ENCODE peak calls at places on chromosome 1, in six cellular contexts. D is activated T-cell treated with anti-CD3 and anti-CD28 coated beads for 1 hour; B is activated T-helper 1 cell treated with anti-CD3 and anti-CD28 coated beads, Interleukin-12 subunit alpha, Interleukin-12 subunit beta, Interleukin-2, Interleukin-4 antibody, amounts not matched to agents 30 ng/mL and 10 ng/mL and 1 ng/mL, durations not matched to agents 14 hours and 24 hours and 36 hours; I is left lung; J is stimulated activated CD8-positive, alpha-beta memory T cell treated with anti-CD3 and anti-CD28 coated beads, Interleukin-15, amount 100 ng/mL, for 1 hour; P is T follicular helper cell. M is an unnamed sample.
A peak's percentile ranks its signal among the peaks of the same experiment; 100 is the strongest.

GRCh38 chr1:89907669-89908293 is 86.9 kb downstream of the LRRC8D start:
- DNase-seq in D (no peak), B (no peak), I (no peak), J (no peak), P (no peak), M (no peak)

GRCh38 chr1:24830680-24831272 is 85.5 kb downstream of the CLIC4 start:
- DNase-seq in D (no peak), B (no peak), I (no peak), J (no peak), P (no peak), M (no peak)

GRCh38 chr1:227604446-227604845 is 41.1 kb downstream of the ZNF678 start:
- DNase-seq in D (no peak), B (no peak), I (no peak), J (no peak), P (no peak), M (no peak)

GRCh38 chr1:1347663-1348419 is 1.4 kb downstream of the DVL1 start:
- DNase-seq in D (no peak), B (no peak), I (peak; percentile 70), J (no peak), P (no peak), M (no peak)

GRCh38 chr1:179550753-179551682 is 24.7 kb downstream of the NPHS2 start:
- DNase-seq in D (no peak), B (no peak), I (no peak), J (no peak), P (no peak), M (no peak)

GRCh38 chr1:234746798-234747196 is 136.8 kb upstream of the IRF2BP2 start:
- DNase-seq in D (no peak), B (no peak), I (no peak), J (no peak), P (no peak), M (no peak)

GRCh38 chr1:3249236-3249845 is 180.3 kb downstream of the PRDM16 start:
- DNase-seq in D (no peak), B (no peak), I (no peak), J (no peak), P (no peak), M (no peak)

GRCh38 chr1:109446236-109446635 is 20.0 kb upstream of the PSMA5 start:
- DNase-seq in D (no peak), B (no peak), I (no peak), J (no peak), P (no peak), M (no peak)

GRCh38 chr1:200323856-200324400 is 85.9 kb downstream of the ZNF281 start:
- DNase-seq in D (no peak), B (no peak), I (no peak), J (no peak), P (no peak), M (no peak)

GRCh38 chr1:203036537-203036936 is 10.2 kb downstream of the PPFIA4 start:
- DNase-seq in D (no peak), B (no peak), I (no peak), J (no peak), P (no peak), M (no peak)

GRCh38 chr1:72117621-72118020 is 164.7 kb downstream of the NEGR1 start:
- DNase-seq in D (no peak), B (no peak), I (no peak), J (no peak), P (no peak), M (no peak)

GRCh38 chr1:22633697-22634463 is 2.5 kb upstream of the C1QA start:
- DNase-seq in D (no peak), B (no peak), I (no peak), J (no peak), P (no peak), M (no peak)

GRCh38 chr1:54800899-54801759 is at the start of gene TTC22:
- DNase-seq in D (peak; percentile 61), B (peak; percentile 56), I (peak; percentile 72), J (peak; percentile 51), P (peak; percentile 50), M (peak; percentile 63)

GRCh38 chr1:245770191-245770590 is 615.4 kb downstream of the KIF26B start:
- DNase-seq in D (no peak), B (no peak), I (no peak), J (no peak), P (no peak), M (no peak)

GRCh38 chr1:65247419-65248359 is 61.7 kb upstream of the DNAJC6 start:
- DNase-seq in D (no peak), B (no peak), I (no peak), J (no peak), P (no peak), M (no peak)

GRCh38 chr1:61085191-61086086 is 3.1 kb downstream of the NFIA start:
- DNase-seq in D (no peak), B (no peak), I (no peak), J (no peak), P (no peak), M (no peak)

GRCh38 chr1:169497317-169497716 is 11.6 kb upstream of the SLC19A2 start:
- DNase-seq in D (no peak), B (no peak), I (no peak), J (no peak), P (no peak), M (no peak)

GRCh38 chr1:47997289-47998200 is at the start of gene TRABD2B:
- DNase-seq in D (peak; percentile 51), B (peak; percentile 49), I (peak; percentile 74), J (peak; percentile 20), P (peak; percentile 33), M (peak; percentile 43)

GRCh38 chr1:229225331-229225782 is 45.6 kb upstream of the RAB4A start:
- DNase-seq in D (no peak), B (no peak), I (no peak), J (no peak), P (no peak), M (no peak)

GRCh38 chr1:224042557-224043118 is 71.3 kb upstream of the FBXO28 start:
- DNase-seq in D (no peak), B (no peak), I (no peak), J (no peak), P (no peak), M (no peak)

GRCh38 chr1:198304431-198304830 is 147.6 kb downstream of the NEK7 start:
- DNase-seq in D (no peak), B (no peak), I (no peak), J (no peak), P (no peak), M (no peak)

GRCh38 chr1:1199961-1200875 is 6.2 kb downstream of the TNFRSF18 start:
- DNase-seq in D (no peak), B (no peak), I (no peak), J (no peak), P (no peak), M (no peak)

GRCh38 chr1:162561616-162562451 is at the start of gene UAP1:
- DNase-seq in D (no peak), B (no peak), I (no peak), J (peak; percentile 1), P (no peak), M (no peak)

GRCh38 chr1:226986496-226987178 is 46.5 kb downstream of the COQ8A start:
- DNase-seq in D (no peak), B (no peak), I (no peak), J (no peak), P (no peak), M (no peak)

GRCh38 chr1:10806966-10807365 is 10.5 kb upstream of the CASZ1 start:
- DNase-seq in D (no peak), B (no peak), I (no peak), J (no peak), P (no peak), M (no peak)

GRCh38 chr1:17347769-17348592 is 24.0 kb upstream of the PADI6 start:
- DNase-seq in D (no peak), B (no peak), I (no peak), J (no peak), P (no peak), M (no peak)

GRCh38 chr1:213989740-213990472 is 2.1 kb downstream of the PROX1 start:
- DNase-seq in D (no peak), B (no peak), I (no peak), J (no peak), P (no peak), M (no peak)

GRCh38 chr1:17874231-17874630 is 119.1 kb downstream of the ACTL8 start:
- DNase-seq in D (no peak), B (no peak), I (no peak), J (no peak), P (no peak), M (no peak)

GRCh38 chr1:152501704-152502103 is 8.9 kb upstream of the LCE5A start:
- DNase-seq in D (no peak), B (no peak), I (no peak), J (no peak), P (no peak), M (no peak)

GRCh38 chr1:30982937-30983336 is 74.4 kb upstream of the SDC3 start:
- DNase-seq in D (no peak), B (no peak), I (no peak), J (no peak), P (no peak), M (no peak)

GRCh38 chr1:25620211-25620610 is 3.6 kb downstream of the MAN1C1 start:
- DNase-seq in D (no peak), B (no peak), I (no peak), J (no peak), P (no peak), M (no peak)

GRCh38 chr1:118084400-118084799 is 100.6 kb downstream of the SPAG17 start:
- DNase-seq in D (no peak), B (no peak), I (no peak), J (no peak), P (no peak), M (no peak)

GRCh38 chr1:117106478-117106877 is 15.1 kb downstream of the TRIM45 start:
- DNase-seq in D (no peak), B (no peak), I (no peak), J (no peak), P (no peak), M (no peak)

GRCh38 chr1:206455681-206456344 is 14.5 kb upstream of the IKBKE start:
- DNase-seq in D (no peak), B (no peak), I (no peak), J (no peak), P (no peak), M (no peak)

GRCh38 chr1:56068908-56069307 is 510.5 kb downstream of the PLPP3 start:
- DNase-seq in D (no peak), B (no peak), I (no peak), J (no peak), P (no peak), M (no peak)

GRCh38 chr1:25246600-25247023 is 642 bp downstream of the RSRP1 start:
- DNase-seq in D (no peak), B (no peak), I (no peak), J (no peak), P (no peak), M (no peak)

GRCh38 chr1:236090741-236091147 is 25.9 kb upstream of the NID1 start:
- DNase-seq in D (no peak), B (no peak), I (no peak), J (no peak), P (no peak), M (no peak)

GRCh38 chr1:38527373-38527966 is 332.1 kb downstream of the RRAGC start:
- DNase-seq in D (peak; percentile 7), B (peak; percentile 71), I (peak; percentile 69), J (peak; percentile 10), P (peak; percentile 2), M (peak; percentile 75)

M was measured in activated T-helper 2 cell treated with anti-CD3 and anti-CD28 coated beads, Interferon-gamma antibody, Interleukin-2, Interleukin-4, amounts not matched to agents 10 μg/mL and 5 μg/mL and 100 μg/mL, durations not matched to agents 14 hours and 24 hours and 36 hours.